ENCODE peak calls at places on chromosomes 13 and 19, in five cellular contexts. E, H, C, G and K are unnamed samples.

GRCh38 chr13:40963927-40964326 is 55.2 kb downstream of the ELF1 start:
- DNase-seq in E (no peak), H (no peak), C (no peak), G (no peak), K (peak; percentile 52)

GRCh38 chr13:76597868-76598267 is 288.3 kb downstream of the KCTD12 start:
- DNase-seq in E (no peak), H (no peak), C (no peak), G (no peak), K (no peak)

GRCh38 chr13:113941571-113942191 is 32.2 kb downstream of the C13orf46 start:
- DNase-seq in E (no peak), H (no peak), C (no peak), G (no peak), K (no peak)

GRCh38 chr13:48542138-48542537 is 9.3 kb upstream of the RCBTB2 start:
- DNase-seq in E (no peak), H (no peak), C (no peak), G (no peak), K (no peak)

GRCh38 chr13:99935772-99936171 is 35.8 kb downstream of the ZIC5 start:
- DNase-seq in E (no peak), H (no peak), C (peak; percentile 56), G (no peak), K (no peak)

GRCh38 chr13:78660130-78660857 is 1.3 kb upstream of the OBI1 start:
- DNase-seq in E (no peak), H (no peak), C (no peak), G (no peak), K (no peak)

GRCh38 chr19:7520131-7521051 is 2.0 kb upstream of the MCOLN1 start:
- DNase-seq in E (no peak), H (no peak), C (no peak), G (no peak), K (no peak)

GRCh38 chr13:97321616-97322321 is 99.6 kb downstream of the MBNL2 start:
- DNase-seq in E (no peak), H (no peak), C (no peak), G (no peak), K (no peak)

GRCh38 chr19:13692096-13692495 is 72.2 kb upstream of the MRI1 start:
- DNase-seq in E (no peak), H (peak; percentile 14), C (no peak), G (no peak), K (peak; percentile 11)

GRCh38 chr19:48111280-48111679 is 663 bp upstream of the PLA2G4C start:
- DNase-seq in E (no peak), H (no peak), C (peak; percentile 33), G (no peak), K (no peak)

GRCh38 chr13:34070006-34070405 is 252.1 kb downstream of the RFC3 start:
- DNase-seq in E (no peak), H (no peak), C (no peak), G (no peak), K (no peak)

GRCh38 chr13:57557979-57558529 is 73.5 kb upstream of the PCDH17 start:
- DNase-seq in E (peak; percentile 7), H (no peak), C (no peak), G (no peak), K (peak; percentile 6)

GRCh38 chr19:57572415-57572947 is 6.2 kb downstream of the ZNF416 start:
- DNase-seq in E (no peak), H (no peak), C (no peak), G (no peak), K (no peak)

GRCh38 chr13:78409172-78409571 is 194.2 kb downstream of the POU4F1 start:
- DNase-seq in E (no peak), H (no peak), C (no peak), G (no peak), K (no peak)

GRCh38 chr13:47087841-47088240 is 191.0 kb upstream of the HTR2A start:
- DNase-seq in E (no peak), H (no peak), C (no peak), G (no peak), K (no peak)

GRCh38 chr13:113802090-113802531 is 43.1 kb downstream of the TMEM255B start:
- DNase-seq in E (no peak), H (no peak), C (peak; percentile 76), G (no peak), K (no peak)

GRCh38 chr19:2282062-2282861 is at the start of gene PEAK3:
- DNase-seq in E (no peak), H (no peak), C (peak; percentile 70), G (peak; percentile 54), K (no peak)

GRCh38 chr19:46404039-46404883 is 9.1 kb downstream of the CCDC8 start:
- DNase-seq in E (no peak), H (peak; percentile 64), C (peak; percentile 73), G (no peak), K (no peak)

GRCh38 chr19:38285567-38285966 is 18.5 kb upstream of the C19orf33 start:
- DNase-seq in E (no peak), H (no peak), C (no peak), G (no peak), K (no peak)

GRCh38 chr13:42064259-42064658 is 15.8 kb downstream of the DGKH start:
- DNase-seq in E (no peak), H (no peak), C (no peak), G (no peak), K (no peak)

GRCh38 chr13:94210826-94211225 is 268.7 kb downstream of the DCT start:
- DNase-seq in E (no peak), H (no peak), C (no peak), G (no peak), K (no peak)

GRCh38 chr19:15296353-15296752 is 36.0 kb downstream of the BRD4 start:
- DNase-seq in E (no peak), H (no peak), C (no peak), G (no peak), K (no peak)

GRCh38 chr19:49691243-49692101 is 556 bp downstream of the CPT1C start:
- DNase-seq in E (no peak), H (no peak), C (peak; percentile 77), G (no peak), K (no peak)

GRCh38 chr19:12284631-12285030 is 10.1 kb downstream of the ZNF44 start:
- DNase-seq in E (no peak), H (no peak), C (no peak), G (no peak), K (no peak)